ENCODE peak calls at places on chromosomes 13 and 19, in seven cellular contexts. D, H, V, P, L, R and Y are unnamed samples.

GRCh38 chr13:85509512-85509911 is 289.7 kb downstream of the SLITRK6 start:
- DNase-seq in D (no peak), H (no peak), V (no peak), P (no peak), L (peak; percentile 37), R (no peak), Y (no peak)

GRCh38 chr13:41603917-41604316 is 146.6 kb downstream of the RGCC start:
- DNase-seq in D (no peak), H (no peak), V (no peak), P (no peak), L (peak; percentile 50), R (no peak), Y (no peak)

GRCh38 chr13:21221268-21221667 is 44.8 kb downstream of the MRPL57 start:
- DNase-seq in D (no peak), H (no peak), V (no peak), P (no peak), L (no peak), R (no peak), Y (no peak)

GRCh38 chr19:33404916-33405315 is 31.4 kb downstream of the CEBPG start:
- DNase-seq in D (no peak), H (no peak), V (no peak), P (no peak), L (no peak), R (no peak), Y (no peak)

GRCh38 chr19:41847351-41848105 is 2.7 kb downstream of the DMRTC2 start:
- DNase-seq in D (no peak), H (no peak), V (no peak), P (no peak), L (no peak), R (no peak), Y (no peak)

GRCh38 chr13:78981913-78982312 is 323.0 kb upstream of the OBI1 start:
- DNase-seq in D (no peak), H (no peak), V (no peak), P (no peak), L (no peak), R (no peak), Y (no peak)

GRCh38 chr13:104571161-104571889 is 1505.1 kb upstream of the SLC10A2 start:
- DNase-seq in D (no peak), H (no peak), V (peak; percentile 58), P (peak; percentile 48), L (peak; percentile 84), R (no peak), Y (no peak)

GRCh38 chr13:112955956-112956355 is 13.1 kb upstream of the MCF2L start:
- DNase-seq in D (no peak), H (no peak), V (no peak), P (no peak), L (no peak), R (no peak), Y (no peak)

GRCh38 chr13:99792079-99792921 is 179.3 kb downstream of the ZIC5 start:
- DNase-seq in D (no peak), H (no peak), V (no peak), P (no peak), L (no peak), R (no peak), Y (no peak)

GRCh38 chr13:113110048-113110851 is 4.7 kb downstream of the F7 start:
- DNase-seq in D (no peak), H (peak; percentile 14), V (no peak), P (no peak), L (no peak), R (no peak), Y (no peak)

GRCh38 chr13:39012608-39013007 is 22.0 kb upstream of the STOML3 start:
- DNase-seq in D (no peak), H (no peak), V (no peak), P (no peak), L (no peak), R (no peak), Y (no peak)

GRCh38 chr19:11098861-11099260 is 9.6 kb downstream of the LDLR start:
- DNase-seq in D (no peak), H (no peak), V (no peak), P (no peak), L (no peak), R (no peak), Y (no peak)

GRCh38 chr13:112120031-112120373 is 53.1 kb downstream of the SOX1 start:
- DNase-seq in D (no peak), H (no peak), V (no peak), P (no peak), L (no peak), R (no peak), Y (no peak)

GRCh38 chr13:40206241-40207109 is 460.0 kb downstream of the FOXO1 start:
- DNase-seq in D (no peak), H (no peak), V (no peak), P (no peak), L (no peak), R (no peak), Y (no peak)

GRCh38 chr19:4575267-4575793 is 15.8 kb upstream of the SEMA6B start:
- DNase-seq in D (no peak), H (no peak), V (no peak), P (no peak), L (peak; percentile 98), R (no peak), Y (no peak)

GRCh38 chr19:49056101-49056901 is 1.2 kb downstream of the CGB7 start:
- DNase-seq in D (no peak), H (peak; percentile 38), V (no peak), P (peak; percentile 26), L (no peak), R (no peak), Y (peak; percentile 14)

GRCh38 chr19:12647490-12648071 is 19.0 kb downstream of the MAN2B1 start:
- DNase-seq in D (no peak), H (no peak), V (peak; percentile 85), P (peak; percentile 30), L (no peak), R (no peak), Y (no peak)

GRCh38 chr13:98223741-98224140 is 46.7 kb upstream of the RNF113B start:
- DNase-seq in D (no peak), H (no peak), V (no peak), P (no peak), L (no peak), R (no peak), Y (no peak)

GRCh38 chr13:73914119-73914518 is 220.1 kb downstream of the KLF12 start:
- DNase-seq in D (no peak), H (no peak), V (no peak), P (no peak), L (peak; percentile 77), R (no peak), Y (no peak)

GRCh38 chr19:31838163-31838798 is 489.0 kb upstream of the TSHZ3 start:
- DNase-seq in D (no peak), H (no peak), V (peak; percentile 45), P (no peak), L (no peak), R (no peak), Y (no peak)

GRCh38 chr19:57280913-57281425 is 684 bp downstream of the ZNF460 start:
- DNase-seq in D (no peak), H (no peak), V (peak; percentile 48), P (no peak), L (no peak), R (no peak), Y (no peak)

GRCh38 chr13:24911135-24911524 is 147.2 kb downstream of the RNF17 start:
- DNase-seq in D (no peak), H (no peak), V (no peak), P (no peak), L (no peak), R (no peak), Y (no peak)

GRCh38 chr19:11138659-11139526 is 16.7 kb downstream of the SPC24 start:
- DNase-seq in D (no peak), H (no peak), V (no peak), P (peak; percentile 51), L (peak; percentile 70), R (no peak), Y (no peak)

GRCh38 chr19:2084993-2085720 is 11.0 kb downstream of the MOB3A start:
- DNase-seq in D (peak; percentile 87), H (peak; percentile 86), V (no peak), P (no peak), L (no peak), R (peak; percentile 85), Y (peak; percentile 92)

GRCh38 chr13:90105276-90105675 is 1242.2 kb upstream of the MIR17HG start:
- DNase-seq in D (no peak), H (no peak), V (no peak), P (no peak), L (no peak), R (no peak), Y (no peak)

GRCh38 chr19:13060233-13060963 is 42.3 kb downstream of the LYL1 start:
- DNase-seq in D (no peak), H (no peak), V (no peak), P (peak; percentile 64), L (no peak), R (no peak), Y (no peak)

GRCh38 chr13:46057251-46058015 is 4.9 kb upstream of the ZC3H13 start:
- DNase-seq in D (no peak), H (no peak), V (no peak), P (no peak), L (no peak), R (no peak), Y (no peak)

GRCh38 chr19:40224342-40225148 is 1.9 kb downstream of the CCNP start:
- DNase-seq in D (no peak), H (no peak), V (no peak), P (no peak), L (no peak), R (no peak), Y (no peak)

GRCh38 chr13:83499286-83499685 is 383.0 kb downstream of the SLITRK1 start:
- DNase-seq in D (no peak), H (no peak), V (no peak), P (no peak), L (peak; percentile 31), R (no peak), Y (no peak)

GRCh38 chr19:28168557-28168956 is 1044.4 kb downstream of the UQCRFS1 start:
- DNase-seq in D (no peak), H (no peak), V (no peak), P (no peak), L (no peak), R (no peak), Y (no peak)

GRCh38 chr19:18865973-18866799 is 29.8 kb downstream of the CERS1 start:
- DNase-seq in D (peak; percentile 45), H (peak; percentile 40), V (no peak), P (peak; percentile 77), L (no peak), R (peak; percentile 27), Y (no peak)

GRCh38 chr19:36915992-36916830 is at the start of the genes ZNF568 and ZNF829:
- DNase-seq in D (peak; percentile 93), H (peak; percentile 77), V (peak; percentile 89), P (peak; percentile 91), L (peak; percentile 65), R (peak; percentile 73), Y (peak; percentile 88)

GRCh38 chr13:113856716-113857065 is 7.2 kb downstream of the GAS6 start:
- DNase-seq in D (no peak), H (no peak), V (no peak), P (no peak), L (no peak), R (no peak), Y (no peak)

GRCh38 chr13:20191311-20191901 is 1.3 kb downstream of the GJB2 start:
- DNase-seq in D (no peak), H (no peak), V (no peak), P (no peak), L (no peak), R (no peak), Y (no peak)

GRCh38 chr19:4911314-4911713 is 2.0 kb downstream of the UHRF1 start:
- DNase-seq in D (no peak), H (no peak), V (no peak), P (no peak), L (no peak), R (no peak), Y (no peak)

GRCh38 chr19:13764821-13765394 is 586 bp downstream of the MRI1 start:
- DNase-seq in D (no peak), H (no peak), V (no peak), P (no peak), L (no peak), R (no peak), Y (peak; percentile 17)

GRCh38 chr13:19882231-19882630 is 18.8 kb upstream of the ZMYM5 start:
- DNase-seq in D (no peak), H (no peak), V (no peak), P (no peak), L (no peak), R (no peak), Y (no peak)

GRCh38 chr13:114249062-114249461 is 14.4 kb downstream of the CDC16 start:
- DNase-seq in D (no peak), H (no peak), V (no peak), P (no peak), L (no peak), R (no peak), Y (no peak)